ENCODE peak calls at places on chromosomes 7 and 10, in five cellular contexts. A is H54, X is mucosa of descending colon, I is type B pancreatic cell, C is aorta. N is an unnamed sample.

GRCh38 chr7:24510781-24511180 is 62.5 kb upstream of the PALS2 start:
- DNase-seq in A (no peak), X (no peak), I (no peak), C (no peak), N (peak)

GRCh38 chr10:120982507-120982906 is 131.3 kb downstream of the WDR11 start:
- DNase-seq in A (no peak), X (no peak), I (no peak), C (no peak), N (no peak)

GRCh38 chr7:78379148-78379547 is 580.6 kb downstream of the PHTF2 start:
- DNase-seq in A (no peak), X (no peak), I (no peak), C (no peak), N (no peak)

GRCh38 chr10:70835895-70836294 is 20.1 kb downstream of the SGPL1 start:
- DNase-seq in A (no peak), X (no peak), I (no peak), C (no peak), N (no peak)

GRCh38 chr7:132636581-132636980 is 60.3 kb upstream of the PLXNA4 start:
- DNase-seq in A (no peak), X (no peak), I (no peak), C (no peak), N (no peak)

GRCh38 chr7:7982904-7983303 is 14.3 kb downstream of the GLCCI1 start:
- DNase-seq in A (no peak), X (no peak), I (no peak), C (no peak), N (no peak)

GRCh38 chr10:17219024-17219423 is 9.0 kb upstream of the VIM start:
- DNase-seq in A (no peak), X (no peak), I (no peak), C (no peak), N (no peak)

GRCh38 chr10:74081192-74081803 is 69.3 kb downstream of the AP3M1 start:
- DNase-seq in A (peak), X (no peak), I (no peak), C (no peak), N (no peak)

GRCh38 chr10:94066411-94066810 is 72.7 kb downstream of the PLCE1 start:
- DNase-seq in A (no peak), X (no peak), I (no peak), C (no peak), N (no peak)

GRCh38 chr10:36681751-36682633 is 443.4 kb upstream of the ANKRD30A start:
- DNase-seq in A (no peak), X (no peak), I (no peak), C (no peak), N (no peak)

GRCh38 chr10:32156031-32156495 is 99.8 kb upstream of the KIF5B start:
- DNase-seq in A (no peak), X (no peak), I (no peak), C (no peak), N (no peak)

N was measured in kidney epithelial cell.